ENCODE peak calls at places on chromosomes 16 and 17, in six cellular contexts. T, Q, Z, P, E and A are unnamed samples.

GRCh38 chr16:57884655-57885133 is 82.4 kb upstream of the KIFC3 start:
- DNase-seq in T (no peak), Q (no peak), Z (no peak), P (no peak), E (no peak), A (no peak)

GRCh38 chr17:77346765-77347164 is 206.0 kb downstream of the SEC14L1 start:
- DNase-seq in T (no peak), Q (no peak), Z (no peak), P (no peak), E (no peak), A (no peak)

GRCh38 chr17:39695089-39695474 is 4.8 kb upstream of the ERBB2 start:
- DNase-seq in T (no peak), Q (no peak), Z (no peak), P (no peak), E (no peak), A (no peak)

GRCh38 chr17:30372755-30373154 is 6.0 kb upstream of the CPD start:
- DNase-seq in T (no peak), Q (peak; percentile 91), Z (no peak), P (no peak), E (no peak), A (no peak)

GRCh38 chr17:71765437-71765836 is 355.4 kb upstream of the SOX9 start:
- DNase-seq in T (no peak), Q (no peak), Z (no peak), P (no peak), E (no peak), A (no peak)

GRCh38 chr17:80812362-80813088 is 179.1 kb upstream of the CHMP6 start:
- DNase-seq in T (no peak), Q (no peak), Z (peak; percentile 20), P (no peak), E (no peak), A (no peak)

GRCh38 chr16:65070831-65071230 is 51.0 kb downstream of the CDH11 start:
- DNase-seq in T (peak; percentile 80), Q (no peak), Z (no peak), P (no peak), E (peak; percentile 95), A (peak; percentile 28)

GRCh38 chr17:50638572-50638850 is 3.8 kb downstream of the ABCC3 start:
- DNase-seq in T (no peak), Q (peak; percentile 87), Z (no peak), P (no peak), E (no peak), A (peak; percentile 20)

GRCh38 chr16:1741553-1742165 is 29.7 kb downstream of the NME3 start:
- DNase-seq in T (no peak), Q (no peak), Z (no peak), P (no peak), E (no peak), A (no peak)

GRCh38 chr17:35135322-35135721 is 6.8 kb downstream of the NLE1 start:
- DNase-seq in T (no peak), Q (no peak), Z (no peak), P (no peak), E (no peak), A (no peak)

GRCh38 chr17:79413591-79413990 is 197.3 kb downstream of the RBFOX3 start:
- DNase-seq in T (no peak), Q (no peak), Z (no peak), P (no peak), E (no peak), A (no peak)

GRCh38 chr16:63876096-63876495 is 1245.8 kb downstream of the CDH11 start:
- DNase-seq in T (no peak), Q (no peak), Z (no peak), P (no peak), E (no peak), A (no peak)

GRCh38 chr17:82436601-82437324 is 13.8 kb downstream of the CYBC1 start:
- DNase-seq in T (no peak), Q (no peak), Z (no peak), P (no peak), E (no peak), A (peak; percentile 57)

GRCh38 chr17:27323538-27324212 is 29.8 kb downstream of the WSB1 start:
- DNase-seq in T (no peak), Q (peak; percentile 77), Z (peak; percentile 88), P (no peak), E (peak; percentile 83), A (peak; percentile 59)

GRCh38 chr17:67566656-67567055 is 151.1 kb upstream of the NOL11 start:
- DNase-seq in T (no peak), Q (no peak), Z (no peak), P (no peak), E (no peak), A (no peak)

GRCh38 chr16:50507397-50507796 is 40.8 kb upstream of the NKD1 start:
- DNase-seq in T (no peak), Q (no peak), Z (no peak), P (no peak), E (no peak), A (no peak)

GRCh38 chr17:68972119-68972704 is 17.0 kb upstream of the ABCA8 start:
- DNase-seq in T (no peak), Q (no peak), Z (no peak), P (no peak), E (peak; percentile 69), A (no peak)

GRCh38 chr16:67750466-67750865 is 31.4 kb upstream of the GFOD2 start:
- DNase-seq in T (no peak), Q (no peak), Z (no peak), P (no peak), E (no peak), A (no peak)

GRCh38 chr17:1056761-1057160 is 59.8 kb downstream of the TIMM22 start:
- DNase-seq in T (no peak), Q (no peak), Z (peak; percentile 47), P (no peak), E (no peak), A (no peak)

GRCh38 chr17:66711403-66711802 is 123.5 kb upstream of the CACNG5 start:
- DNase-seq in T (no peak), Q (no peak), Z (no peak), P (no peak), E (no peak), A (no peak)

GRCh38 chr17:80917716-80918560 is 73.7 kb upstream of the CHMP6 start:
- DNase-seq in T (no peak), Q (no peak), Z (no peak), P (no peak), E (no peak), A (peak; percentile 50)

GRCh38 chr16:81755915-81756644 is 23.0 kb upstream of the PLCG2 start:
- DNase-seq in T (no peak), Q (no peak), Z (no peak), P (no peak), E (no peak), A (no peak)

GRCh38 chr17:80920406-80920805 is 71.2 kb upstream of the CHMP6 start:
- DNase-seq in T (peak; percentile 42), Q (no peak), Z (peak; percentile 58), P (no peak), E (no peak), A (peak; percentile 42)

GRCh38 chr16:26987631-26988030 is 79.1 kb upstream of the C16orf82 start:
- DNase-seq in T (no peak), Q (no peak), Z (no peak), P (no peak), E (peak; percentile 46), A (no peak)

GRCh38 chr17:75814900-75815373 is 29.3 kb downstream of the UNC13D start:
- DNase-seq in T (no peak), Q (peak; percentile 67), Z (peak; percentile 40), P (no peak), E (peak; percentile 59), A (peak; percentile 46)

GRCh38 chr17:50687200-50688066 is 20.3 kb downstream of the ANKRD40 start:
- DNase-seq in T (no peak), Q (no peak), Z (no peak), P (no peak), E (peak; percentile 83), A (no peak)

GRCh38 chr16:31052131-31052530 is 18.8 kb downstream of the STX4 start:
- DNase-seq in T (no peak), Q (peak; percentile 93), Z (no peak), P (no peak), E (peak; percentile 91), A (no peak)

GRCh38 chr16:75305364-75306101 is 54.1 kb upstream of the BCAR1 start:
- DNase-seq in T (no peak), Q (peak; percentile 100), Z (no peak), P (no peak), E (peak; percentile 100), A (peak; percentile 88)